ENCODE peak calls at places on chromosome 16, in four cellular contexts. F is WTC11, S is heart left ventricle, O is foreskin fibroblast. R is an unnamed sample.

GRCh38 chr16:49593423-49594040 is 219.9 kb downstream of the C16orf78 start:
- DNase-seq in S (no peak), O (no peak), F (no peak), R (no peak)

GRCh38 chr16:1572664-1573063 is 39.2 kb downstream of the TMEM204 start:
- DNase-seq in S (no peak), O (no peak), F (no peak), R (no peak)

GRCh38 chr16:8517280-8517679 is 73.0 kb downstream of the TMEM114 start:
- DNase-seq in S (no peak), F (no peak), O (no peak), R (no peak)

GRCh38 chr16:20675488-20676267 is 21.8 kb downstream of the ACSM1 start:
- DNase-seq in F (peak), S (no peak), O (no peak), R (peak)

GRCh38 chr16:17519556-17519955 is 48.8 kb upstream of the XYLT1 start:
- DNase-seq in O (no peak), F (no peak), S (no peak), R (no peak)

GRCh38 chr16:66705790-66706505 is 9.4 kb upstream of the CMTM4 start:
- DNase-seq in O (no peak), S (peak), F (no peak), R (no peak)

GRCh38 chr16:78183886-78184553 is 84.6 kb downstream of the WWOX start:
- DNase-seq in F (no peak), S (no peak), O (no peak), R (no peak)

GRCh38 chr16:86508028-86508946 is 2.0 kb upstream of the FOXF1 start:
- DNase-seq in O (no peak), F (no peak), S (peak), R (no peak)

GRCh38 chr16:78230832-78231231 is 131.4 kb downstream of the WWOX start:
- DNase-seq in O (no peak), F (no peak), S (no peak), R (peak)

GRCh38 chr16:87409781-87410180 is 17.6 kb downstream of the MAP1LC3B start:
- DNase-seq in F (no peak), O (no peak), S (no peak), R (no peak)

GRCh38 chr16:20308801-20309590 is 18.3 kb downstream of the GP2 start:
- DNase-seq in O (no peak), F (no peak), S (no peak), R (no peak)

GRCh38 chr16:8675183-8676159 is 1.1 kb downstream of the ABAT start:
- DNase-seq in O (no peak), F (no peak), S (no peak), R (no peak)

GRCh38 chr16:351804-352520 is 561 bp downstream of the AXIN1 start:
- DNase-seq in F (no peak), O (no peak), S (no peak), R (no peak)

GRCh38 chr16:51268237-51268636 is 117.2 kb upstream of the SALL1 start:
- DNase-seq in O (no peak), S (no peak), F (no peak), R (no peak)

GRCh38 chr16:11064846-11065245 is 120.5 kb downstream of the CLEC16A start:
- DNase-seq in S (no peak), F (no peak), O (no peak), R (no peak)

GRCh38 chr16:65845466-65846209 is 520.9 kb upstream of the CDH5 start:
- DNase-seq in O (no peak), S (no peak), F (no peak), R (no peak)

GRCh38 chr16:67155305-67156145 is 4.2 kb downstream of the TRADD start:
- DNase-seq in S (peak), O (peak), F (peak), R (no peak)

GRCh38 chr16:68229431-68230175 is 6.3 kb downstream of the ESRP2 start:
- DNase-seq in O (peak), S (peak), F (peak), R (peak)

GRCh38 chr16:23013484-23013883 is 135.8 kb downstream of the USP31 start:
- DNase-seq in O (no peak), F (no peak), S (no peak), R (no peak)
- TF ChIP-seq CTCF in O (no peak), F (no peak), S (no peak), R (peak)

GRCh38 chr16:55021595-55022475 is 91.2 kb downstream of the IRX5 start:
- DNase-seq in S (no peak), F (peak), O (peak), R (peak)
- TF ChIP-seq CTCF in S (no peak), F (no peak), O (no peak), R (peak)

DNA sequence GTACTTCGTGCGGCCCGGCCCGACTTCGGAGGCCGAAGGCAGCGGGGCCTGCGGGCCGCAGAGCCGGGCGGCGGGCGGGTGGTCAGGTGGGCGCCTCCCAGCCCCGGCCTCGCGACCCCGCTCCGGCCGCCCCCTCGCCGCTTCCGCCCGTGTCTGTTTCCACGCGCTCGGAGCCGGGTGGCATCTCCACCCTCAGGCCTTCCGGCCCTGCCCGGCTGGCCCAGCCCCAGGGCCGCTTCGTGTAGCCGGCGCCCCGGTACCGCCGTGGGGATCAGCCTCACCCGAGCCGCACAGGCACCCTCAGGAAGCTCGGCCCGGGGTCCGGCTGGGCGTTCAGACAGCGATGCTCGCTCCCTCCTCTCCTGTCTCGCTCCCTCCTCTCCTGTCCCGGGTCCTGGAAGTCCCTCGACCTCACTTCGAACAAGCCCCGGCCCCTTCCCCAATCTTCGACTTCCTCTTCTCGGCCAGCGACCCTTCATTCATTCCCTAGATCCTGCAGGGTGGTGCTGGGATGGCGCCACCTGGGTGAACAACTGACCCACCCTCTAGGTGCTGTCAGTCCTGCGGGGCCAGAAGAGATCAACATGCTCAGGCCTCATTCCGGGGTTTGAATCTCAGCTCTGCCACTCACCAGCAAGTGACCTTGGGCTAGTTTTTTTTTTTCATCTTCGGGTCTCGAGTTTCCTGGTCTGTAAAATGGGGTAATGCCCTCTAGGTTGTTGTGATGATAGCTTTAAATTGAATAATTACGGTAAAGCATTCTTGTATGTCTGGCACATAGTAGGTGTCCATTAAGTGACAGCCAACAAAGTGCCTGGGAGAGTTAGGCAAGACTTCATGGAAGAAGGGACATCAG is 611 bp downstream of the VPS4A start:
- DNase-seq in S (peak), O (no peak), F (peak), R (peak)
- TF ChIP-seq CTCF in S (no peak), O (no peak), F (no peak), R (peak)

GRCh38 chr16:71459510-71459909 is 2.5 kb downstream of the ZNF23 start:
- DNase-seq in O (no peak), F (no peak), S (no peak), R (no peak)

GRCh38 chr16:71460246-71460645 is 1.8 kb downstream of the ZNF23 start:
- DNase-seq in O (peak), F (no peak), S (no peak), R (peak)

GRCh38 chr16:71467810-71468209 is 5.8 kb upstream of the ZNF23 start:
- DNase-seq in S (no peak), O (peak), F (peak), R (no peak)

GRCh38 chr16:71456801-71457200 is 5.2 kb downstream of the ZNF23 start:
- DNase-seq in O (no peak), F (no peak), S (no peak), R (no peak)

DNA sequence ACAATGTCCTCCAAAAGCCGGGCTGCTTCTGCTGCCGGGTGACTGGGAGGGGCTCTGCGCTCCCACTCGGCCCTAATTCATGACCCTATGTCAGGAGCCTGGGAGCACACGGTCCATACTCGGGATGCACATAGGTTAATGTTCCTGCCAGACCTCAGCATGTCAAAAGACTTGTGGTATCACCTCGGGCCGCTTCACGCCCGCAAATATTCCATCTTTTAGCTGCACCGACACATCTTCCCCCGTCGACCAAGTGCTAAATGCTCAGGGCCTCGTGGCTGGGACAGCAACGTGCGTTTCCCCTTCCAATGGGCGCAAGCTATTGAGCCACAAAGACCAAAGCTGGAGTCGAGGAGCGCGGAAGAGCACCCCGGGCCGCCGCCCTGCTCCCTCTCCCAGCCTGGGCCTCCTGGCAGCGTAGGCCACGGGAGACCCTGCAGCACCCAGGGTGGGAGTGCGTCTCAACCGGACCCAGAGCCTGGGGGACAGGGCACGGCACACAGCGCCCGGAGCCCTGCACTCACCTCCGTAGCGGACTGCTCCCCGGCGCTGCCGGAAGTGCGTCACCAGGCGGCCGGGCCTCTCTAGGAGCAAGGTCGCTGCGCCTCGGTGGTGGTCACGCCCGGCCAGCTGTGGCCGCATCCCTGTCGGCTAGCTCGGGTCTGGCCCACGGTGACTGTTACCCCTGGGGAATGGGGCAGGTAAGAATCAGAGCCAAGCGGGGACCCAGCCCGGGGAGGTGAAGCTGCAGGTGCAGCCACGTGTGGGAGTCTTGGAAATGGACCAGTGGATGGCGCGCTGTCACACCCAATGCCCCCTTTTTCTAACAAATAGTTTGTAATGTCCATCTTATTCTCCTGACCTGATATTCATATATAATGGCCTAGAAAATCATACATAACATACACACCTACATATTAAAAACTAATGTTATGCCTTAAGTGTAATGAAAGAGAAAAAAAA is at the start of gene ZNF23:
- DNase-seq in O (peak), F (peak), S (peak), R (peak)
- TF ChIP-seq CTCF in O (no peak), F (no peak), S (no peak), R (peak)

DNA sequence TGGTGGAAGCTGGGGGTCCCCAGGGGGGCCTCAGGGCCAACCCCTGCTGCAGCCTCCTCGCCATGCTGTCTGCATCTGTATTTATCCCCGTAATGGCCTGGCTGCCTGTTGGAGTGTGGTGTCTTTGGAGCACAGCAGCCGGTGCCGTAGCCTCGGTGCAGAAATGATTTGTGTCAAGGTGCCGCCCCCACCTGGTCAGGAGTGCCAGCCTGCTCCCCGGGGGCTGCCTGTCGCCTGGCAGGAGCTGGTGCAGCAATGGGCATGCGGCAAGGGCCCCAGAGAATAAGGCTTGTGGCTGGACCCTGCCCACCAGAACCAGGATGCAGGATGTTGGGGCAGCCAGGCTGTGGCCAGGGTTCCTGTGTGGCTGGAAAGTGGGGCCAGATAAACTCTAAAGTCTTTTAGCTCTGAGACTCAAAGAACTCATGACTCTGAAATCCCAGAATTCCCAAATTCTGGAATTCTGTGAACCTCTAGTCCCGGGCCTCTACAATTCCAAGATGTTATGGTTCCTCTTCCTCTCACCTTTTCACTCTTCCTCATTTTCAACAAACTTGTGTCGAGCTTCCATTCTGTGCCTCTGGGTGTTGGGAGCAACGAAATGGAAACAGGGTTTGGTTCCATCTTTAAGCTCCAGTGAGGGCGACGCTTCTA is 5.9 kb downstream of the CPNE2 start:
- DNase-seq in O (no peak), F (peak), S (no peak), R (no peak)
- TF ChIP-seq CTCF in O (no peak), F (no peak), S (no peak), R (no peak)